ENCODE peak calls at places on chromosomes 1 and 21, in eight cellular contexts. One of them, this sample, is unnamed.

GRCh38 chr1:238409947-238410346 is 519.2 kb upstream of the ZP4 start:
- DNase-seq in astrocyte of the spinal cord: peak
- DNase-seq in germinal center: no peak
- DNase-seq in AG10803: peak
- DNase-seq in CD8-positive, alpha-beta memory T cell: no peak
- DNase-seq in lower leg skin: no peak
- DNase-seq in NCI-H510A treated with DMSO at 0.1 percent for 48 hours: no peak
- DNase-seq in stimulated activated naive CD8-positive, alpha-beta T cell treated with anti-CD3 and anti-CD28 coated beads, Interleukin-15, Interleukin-2, amounts not matched to agents 100 U/mL and 50 U/mL, for 24 hours: no peak
- DNase-seq in this sample: peak

GRCh38 chr1:248897412-248898337 is 8.4 kb upstream of the PGBD2 start:
- DNase-seq in AG10803: no peak
- DNase-seq in germinal center: no peak
- DNase-seq in lower leg skin: no peak
- DNase-seq in stimulated activated naive CD8-positive, alpha-beta T cell treated with anti-CD3 and anti-CD28 coated beads, Interleukin-15, Interleukin-2, amounts not matched to agents 100 U/mL and 50 U/mL, for 24 hours: no peak
- DNase-seq in NCI-H510A treated with DMSO at 0.1 percent for 48 hours: no peak
- DNase-seq in CD8-positive, alpha-beta memory T cell: no peak
- DNase-seq in astrocyte of the spinal cord: no peak
- DNase-seq in this sample: no peak

GRCh38 chr21:16195476-16195875 is 465.7 kb downstream of the USP25 start:
- DNase-seq in stimulated activated naive CD8-positive, alpha-beta T cell treated with anti-CD3 and anti-CD28 coated beads, Interleukin-15, Interleukin-2, amounts not matched to agents 100 U/mL and 50 U/mL, for 24 hours: no peak
- DNase-seq in AG10803: peak
- DNase-seq in NCI-H510A treated with DMSO at 0.1 percent for 48 hours: no peak
- DNase-seq in lower leg skin: no peak
- DNase-seq in CD8-positive, alpha-beta memory T cell: no peak
- DNase-seq in astrocyte of the spinal cord: peak
- DNase-seq in germinal center: no peak
- DNase-seq in this sample: peak

GRCh38 chr1:37410080-37410479 is 64.3 kb upstream of the ZC3H12A start:
- DNase-seq in astrocyte of the spinal cord: no peak
- DNase-seq in lower leg skin: no peak
- DNase-seq in CD8-positive, alpha-beta memory T cell: no peak
- DNase-seq in AG10803: no peak
- DNase-seq in germinal center: no peak
- DNase-seq in stimulated activated naive CD8-positive, alpha-beta T cell treated with anti-CD3 and anti-CD28 coated beads, Interleukin-15, Interleukin-2, amounts not matched to agents 100 U/mL and 50 U/mL, for 24 hours: peak
- DNase-seq in NCI-H510A treated with DMSO at 0.1 percent for 48 hours: peak
- DNase-seq in this sample: no peak

GRCh38 chr1:21278208-21278861 is 11.9 kb downstream of the ECE1 start:
- DNase-seq in germinal center: no peak
- DNase-seq in lower leg skin: no peak
- DNase-seq in NCI-H510A treated with DMSO at 0.1 percent for 48 hours: peak
- DNase-seq in stimulated activated naive CD8-positive, alpha-beta T cell treated with anti-CD3 and anti-CD28 coated beads, Interleukin-15, Interleukin-2, amounts not matched to agents 100 U/mL and 50 U/mL, for 24 hours: no peak
- DNase-seq in AG10803: no peak
- DNase-seq in CD8-positive, alpha-beta memory T cell: no peak
- DNase-seq in astrocyte of the spinal cord: no peak
- DNase-seq in this sample: no peak

GRCh38 chr1:21573971-21574458 is 64.8 kb downstream of the ALPL start:
- DNase-seq in CD8-positive, alpha-beta memory T cell: no peak
- DNase-seq in NCI-H510A treated with DMSO at 0.1 percent for 48 hours: peak
- DNase-seq in germinal center: peak
- DNase-seq in stimulated activated naive CD8-positive, alpha-beta T cell treated with anti-CD3 and anti-CD28 coated beads, Interleukin-15, Interleukin-2, amounts not matched to agents 100 U/mL and 50 U/mL, for 24 hours: peak
- DNase-seq in astrocyte of the spinal cord: peak
- DNase-seq in lower leg skin: peak
- DNase-seq in AG10803: peak
- DNase-seq in this sample: peak

GRCh38 chr1:183163311-183163710 is 22.8 kb upstream of the LAMC2 start:
- DNase-seq in CD8-positive, alpha-beta memory T cell: no peak
- DNase-seq in astrocyte of the spinal cord: peak
- DNase-seq in stimulated activated naive CD8-positive, alpha-beta T cell treated with anti-CD3 and anti-CD28 coated beads, Interleukin-15, Interleukin-2, amounts not matched to agents 100 U/mL and 50 U/mL, for 24 hours: no peak
- DNase-seq in germinal center: no peak
- DNase-seq in NCI-H510A treated with DMSO at 0.1 percent for 48 hours: no peak
- DNase-seq in lower leg skin: no peak
- DNase-seq in AG10803: peak
- DNase-seq in this sample: peak

GRCh38 chr1:213914351-213914750 is 73.4 kb upstream of the PROX1 start:
- DNase-seq in lower leg skin: no peak
- DNase-seq in astrocyte of the spinal cord: no peak
- DNase-seq in CD8-positive, alpha-beta memory T cell: no peak
- DNase-seq in NCI-H510A treated with DMSO at 0.1 percent for 48 hours: no peak
- DNase-seq in germinal center: no peak
- DNase-seq in AG10803: no peak
- DNase-seq in stimulated activated naive CD8-positive, alpha-beta T cell treated with anti-CD3 and anti-CD28 coated beads, Interleukin-15, Interleukin-2, amounts not matched to agents 100 U/mL and 50 U/mL, for 24 hours: no peak
- DNase-seq in this sample: no peak

GRCh38 chr21:36700295-36700960 is 1.5 kb downstream of the SIM2 start:
- DNase-seq in germinal center: no peak
- DNase-seq in lower leg skin: no peak
- DNase-seq in CD8-positive, alpha-beta memory T cell: no peak
- DNase-seq in stimulated activated naive CD8-positive, alpha-beta T cell treated with anti-CD3 and anti-CD28 coated beads, Interleukin-15, Interleukin-2, amounts not matched to agents 100 U/mL and 50 U/mL, for 24 hours: peak
- DNase-seq in AG10803: no peak
- DNase-seq in astrocyte of the spinal cord: no peak
- DNase-seq in NCI-H510A treated with DMSO at 0.1 percent for 48 hours: no peak
- DNase-seq in this sample: no peak

GRCh38 chr21:42846221-42846620 is 33.1 kb downstream of the WDR4 start:
- DNase-seq in CD8-positive, alpha-beta memory T cell: no peak
- DNase-seq in NCI-H510A treated with DMSO at 0.1 percent for 48 hours: no peak
- DNase-seq in germinal center: no peak
- DNase-seq in astrocyte of the spinal cord: no peak
- DNase-seq in lower leg skin: peak
- DNase-seq in AG10803: no peak
- DNase-seq in stimulated activated naive CD8-positive, alpha-beta T cell treated with anti-CD3 and anti-CD28 coated beads, Interleukin-15, Interleukin-2, amounts not matched to agents 100 U/mL and 50 U/mL, for 24 hours: no peak
- DNase-seq in this sample: no peak

GRCh38 chr1:224641030-224641429 is 24.9 kb downstream of the CNIH3 start:
- DNase-seq in astrocyte of the spinal cord: no peak
- DNase-seq in NCI-H510A treated with DMSO at 0.1 percent for 48 hours: peak
- DNase-seq in CD8-positive, alpha-beta memory T cell: no peak
- DNase-seq in AG10803: no peak
- DNase-seq in stimulated activated naive CD8-positive, alpha-beta T cell treated with anti-CD3 and anti-CD28 coated beads, Interleukin-15, Interleukin-2, amounts not matched to agents 100 U/mL and 50 U/mL, for 24 hours: no peak
- DNase-seq in germinal center: no peak
- DNase-seq in lower leg skin: no peak
- DNase-seq in this sample: no peak

GRCh38 chr1:12552951-12553921 is 64.8 kb downstream of the DHRS3 start:
- DNase-seq in AG10803: peak
- DNase-seq in CD8-positive, alpha-beta memory T cell: no peak
- DNase-seq in germinal center: no peak
- DNase-seq in NCI-H510A treated with DMSO at 0.1 percent for 48 hours: no peak
- DNase-seq in stimulated activated naive CD8-positive, alpha-beta T cell treated with anti-CD3 and anti-CD28 coated beads, Interleukin-15, Interleukin-2, amounts not matched to agents 100 U/mL and 50 U/mL, for 24 hours: no peak
- DNase-seq in astrocyte of the spinal cord: no peak
- DNase-seq in lower leg skin: no peak
- DNase-seq in this sample: no peak

GRCh38 chr1:235206533-235207201 is 45.6 kb upstream of the RBM34 start:
- DNase-seq in astrocyte of the spinal cord: peak
- DNase-seq in CD8-positive, alpha-beta memory T cell: no peak
- DNase-seq in germinal center: no peak
- DNase-seq in stimulated activated naive CD8-positive, alpha-beta T cell treated with anti-CD3 and anti-CD28 coated beads, Interleukin-15, Interleukin-2, amounts not matched to agents 100 U/mL and 50 U/mL, for 24 hours: no peak
- DNase-seq in lower leg skin: no peak
- DNase-seq in AG10803: peak
- DNase-seq in NCI-H510A treated with DMSO at 0.1 percent for 48 hours: no peak
- DNase-seq in this sample: peak

GRCh38 chr1:54709547-54710292 is 5.9 kb upstream of the TTC4 start:
- DNase-seq in NCI-H510A treated with DMSO at 0.1 percent for 48 hours: no peak
- DNase-seq in CD8-positive, alpha-beta memory T cell: no peak
- DNase-seq in germinal center: no peak
- DNase-seq in lower leg skin: peak
- DNase-seq in astrocyte of the spinal cord: no peak
- DNase-seq in stimulated activated naive CD8-positive, alpha-beta T cell treated with anti-CD3 and anti-CD28 coated beads, Interleukin-15, Interleukin-2, amounts not matched to agents 100 U/mL and 50 U/mL, for 24 hours: no peak
- DNase-seq in AG10803: no peak
- DNase-seq in this sample: no peak

GRCh38 chr1:11645670-11646265 is 8.5 kb downstream of the FBXO2 start:
- DNase-seq in NCI-H510A treated with DMSO at 0.1 percent for 48 hours: peak
- DNase-seq in astrocyte of the spinal cord: peak
- DNase-seq in germinal center: peak
- DNase-seq in CD8-positive, alpha-beta memory T cell: peak
- DNase-seq in lower leg skin: peak
- DNase-seq in stimulated activated naive CD8-positive, alpha-beta T cell treated with anti-CD3 and anti-CD28 coated beads, Interleukin-15, Interleukin-2, amounts not matched to agents 100 U/mL and 50 U/mL, for 24 hours: peak
- DNase-seq in AG10803: peak
- DNase-seq in this sample: peak

GRCh38 chr1:87200875-87201638 is 127.6 kb upstream of the LMO4 start:
- DNase-seq in astrocyte of the spinal cord: no peak
- DNase-seq in NCI-H510A treated with DMSO at 0.1 percent for 48 hours: peak
- DNase-seq in CD8-positive, alpha-beta memory T cell: no peak
- DNase-seq in lower leg skin: no peak
- DNase-seq in AG10803: no peak
- DNase-seq in germinal center: no peak
- DNase-seq in stimulated activated naive CD8-positive, alpha-beta T cell treated with anti-CD3 and anti-CD28 coated beads, Interleukin-15, Interleukin-2, amounts not matched to agents 100 U/mL and 50 U/mL, for 24 hours: no peak
- DNase-seq in this sample: no peak

GRCh38 chr1:36027766-36028165 is 56.1 kb upstream of the TEKT2 start:
- DNase-seq in NCI-H510A treated with DMSO at 0.1 percent for 48 hours: no peak
- DNase-seq in stimulated activated naive CD8-positive, alpha-beta T cell treated with anti-CD3 and anti-CD28 coated beads, Interleukin-15, Interleukin-2, amounts not matched to agents 100 U/mL and 50 U/mL, for 24 hours: no peak
- DNase-seq in lower leg skin: no peak
- DNase-seq in astrocyte of the spinal cord: no peak
- DNase-seq in AG10803: no peak
- DNase-seq in germinal center: no peak
- DNase-seq in CD8-positive, alpha-beta memory T cell: no peak
- DNase-seq in this sample: no peak

GRCh38 chr1:63866085-63866484 is 92.3 kb downstream of the ROR1 start:
- DNase-seq in AG10803: peak
- DNase-seq in germinal center: no peak
- DNase-seq in stimulated activated naive CD8-positive, alpha-beta T cell treated with anti-CD3 and anti-CD28 coated beads, Interleukin-15, Interleukin-2, amounts not matched to agents 100 U/mL and 50 U/mL, for 24 hours: no peak
- DNase-seq in lower leg skin: no peak
- DNase-seq in NCI-H510A treated with DMSO at 0.1 percent for 48 hours: no peak
- DNase-seq in CD8-positive, alpha-beta memory T cell: no peak
- DNase-seq in astrocyte of the spinal cord: peak
- DNase-seq in this sample: no peak

GRCh38 chr1:37831109-37831508 is 23.1 kb upstream of the YRDC start:
- DNase-seq in AG10803: no peak
- DNase-seq in astrocyte of the spinal cord: no peak
- DNase-seq in NCI-H510A treated with DMSO at 0.1 percent for 48 hours: no peak
- DNase-seq in germinal center: no peak
- DNase-seq in CD8-positive, alpha-beta memory T cell: no peak
- DNase-seq in stimulated activated naive CD8-positive, alpha-beta T cell treated with anti-CD3 and anti-CD28 coated beads, Interleukin-15, Interleukin-2, amounts not matched to agents 100 U/mL and 50 U/mL, for 24 hours: no peak
- DNase-seq in lower leg skin: no peak
- DNase-seq in this sample: no peak

GRCh38 chr1:241590734-241591133 is 49.4 kb downstream of the CHML start:
- DNase-seq in CD8-positive, alpha-beta memory T cell: no peak
- DNase-seq in germinal center: no peak
- DNase-seq in astrocyte of the spinal cord: no peak
- DNase-seq in AG10803: no peak
- DNase-seq in NCI-H510A treated with DMSO at 0.1 percent for 48 hours: no peak
- DNase-seq in stimulated activated naive CD8-positive, alpha-beta T cell treated with anti-CD3 and anti-CD28 coated beads, Interleukin-15, Interleukin-2, amounts not matched to agents 100 U/mL and 50 U/mL, for 24 hours: no peak
- DNase-seq in lower leg skin: no peak
- DNase-seq in this sample: no peak

GRCh38 chr1:154453155-154453554 is 48.0 kb downstream of the IL6R start:
- DNase-seq in germinal center: no peak
- DNase-seq in stimulated activated naive CD8-positive, alpha-beta T cell treated with anti-CD3 and anti-CD28 coated beads, Interleukin-15, Interleukin-2, amounts not matched to agents 100 U/mL and 50 U/mL, for 24 hours: no peak
- DNase-seq in lower leg skin: no peak
- DNase-seq in AG10803: peak
- DNase-seq in CD8-positive, alpha-beta memory T cell: no peak
- DNase-seq in astrocyte of the spinal cord: no peak
- DNase-seq in NCI-H510A treated with DMSO at 0.1 percent for 48 hours: no peak
- DNase-seq in this sample: no peak

GRCh38 chr1:155254228-155254713 is 1.0 kb downstream of the ENTREP3 start:
- DNase-seq in AG10803: no peak
- DNase-seq in stimulated activated naive CD8-positive, alpha-beta T cell treated with anti-CD3 and anti-CD28 coated beads, Interleukin-15, Interleukin-2, amounts not matched to agents 100 U/mL and 50 U/mL, for 24 hours: no peak
- DNase-seq in germinal center: no peak
- DNase-seq in astrocyte of the spinal cord: no peak
- DNase-seq in CD8-positive, alpha-beta memory T cell: no peak
- DNase-seq in NCI-H510A treated with DMSO at 0.1 percent for 48 hours: no peak
- DNase-seq in lower leg skin: no peak
- DNase-seq in this sample: peak

GRCh38 chr1:58583496-58583895 is 6.4 kb upstream of the TACSTD2 start:
- DNase-seq in germinal center: no peak
- DNase-seq in AG10803: no peak
- DNase-seq in lower leg skin: no peak
- DNase-seq in NCI-H510A treated with DMSO at 0.1 percent for 48 hours: no peak
- DNase-seq in CD8-positive, alpha-beta memory T cell: no peak
- DNase-seq in stimulated activated naive CD8-positive, alpha-beta T cell treated with anti-CD3 and anti-CD28 coated beads, Interleukin-15, Interleukin-2, amounts not matched to agents 100 U/mL and 50 U/mL, for 24 hours: no peak
- DNase-seq in astrocyte of the spinal cord: no peak
- DNase-seq in this sample: peak

GRCh38 chr1:155126494-155127104 is 1.1 kb upstream of the EFNA1 start:
- DNase-seq in germinal center: no peak
- DNase-seq in astrocyte of the spinal cord: peak
- DNase-seq in NCI-H510A treated with DMSO at 0.1 percent for 48 hours: peak
- DNase-seq in lower leg skin: peak
- DNase-seq in CD8-positive, alpha-beta memory T cell: no peak
- DNase-seq in stimulated activated naive CD8-positive, alpha-beta T cell treated with anti-CD3 and anti-CD28 coated beads, Interleukin-15, Interleukin-2, amounts not matched to agents 100 U/mL and 50 U/mL, for 24 hours: peak
- DNase-seq in AG10803: peak
- DNase-seq in this sample: peak

GRCh38 chr1:18528616-18529015 is 47.9 kb downstream of the KLHDC7A start:
- DNase-seq in lower leg skin: peak
- DNase-seq in astrocyte of the spinal cord: no peak
- DNase-seq in AG10803: no peak
- DNase-seq in germinal center: no peak
- DNase-seq in CD8-positive, alpha-beta memory T cell: no peak
- DNase-seq in NCI-H510A treated with DMSO at 0.1 percent for 48 hours: no peak
- DNase-seq in stimulated activated naive CD8-positive, alpha-beta T cell treated with anti-CD3 and anti-CD28 coated beads, Interleukin-15, Interleukin-2, amounts not matched to agents 100 U/mL and 50 U/mL, for 24 hours: no peak
- DNase-seq in this sample: no peak

GRCh38 chr1:14113841-14114567 is 414.0 kb downstream of the PRDM2 start:
- DNase-seq in NCI-H510A treated with DMSO at 0.1 percent for 48 hours: peak
- DNase-seq in germinal center: peak
- DNase-seq in lower leg skin: no peak
- DNase-seq in AG10803: peak
- DNase-seq in astrocyte of the spinal cord: peak
- DNase-seq in CD8-positive, alpha-beta memory T cell: no peak
- DNase-seq in stimulated activated naive CD8-positive, alpha-beta T cell treated with anti-CD3 and anti-CD28 coated beads, Interleukin-15, Interleukin-2, amounts not matched to agents 100 U/mL and 50 U/mL, for 24 hours: peak
- DNase-seq in this sample: no peak

GRCh38 chr1:67332653-67333529 is 25.2 kb downstream of the IL12RB2 start:
- DNase-seq in germinal center: no peak
- DNase-seq in stimulated activated naive CD8-positive, alpha-beta T cell treated with anti-CD3 and anti-CD28 coated beads, Interleukin-15, Interleukin-2, amounts not matched to agents 100 U/mL and 50 U/mL, for 24 hours: no peak
- DNase-seq in NCI-H510A treated with DMSO at 0.1 percent for 48 hours: no peak
- DNase-seq in astrocyte of the spinal cord: no peak
- DNase-seq in CD8-positive, alpha-beta memory T cell: peak
- DNase-seq in lower leg skin: no peak
- DNase-seq in AG10803: no peak
- DNase-seq in this sample: no peak

GRCh38 chr1:107531065-107531908 is 390.4 kb downstream of the NTNG1 start:
- DNase-seq in lower leg skin: no peak
- DNase-seq in AG10803: no peak
- DNase-seq in NCI-H510A treated with DMSO at 0.1 percent for 48 hours: peak
- DNase-seq in CD8-positive, alpha-beta memory T cell: no peak
- DNase-seq in stimulated activated naive CD8-positive, alpha-beta T cell treated with anti-CD3 and anti-CD28 coated beads, Interleukin-15, Interleukin-2, amounts not matched to agents 100 U/mL and 50 U/mL, for 24 hours: no peak
- DNase-seq in germinal center: no peak
- DNase-seq in astrocyte of the spinal cord: no peak
- DNase-seq in this sample: no peak